ENCODE peak calls at places on chromosomes 12 and 14, in seven cellular contexts. One of them, this sample, is unnamed.

GRCh38 chr12:18982226-18982949 is 147.1 kb upstream of the PLEKHA5 start:
- DNase-seq in breast epithelium: no peak
- DNase-seq in pancreas: no peak
- DNase-seq in colonic mucosa: no peak
- DNase-seq in tibial artery: no peak
- DNase-seq in IMR-90: no peak
- DNase-seq in mammary epithelial cell: no peak
- DNase-seq in this sample: no peak

GRCh38 chr12:15590180-15590826 is 198.9 kb downstream of the EPS8 start:
- DNase-seq in breast epithelium: peak
- DNase-seq in pancreas: no peak
- DNase-seq in colonic mucosa: peak
- DNase-seq in tibial artery: peak
- DNase-seq in IMR-90: peak
- DNase-seq in mammary epithelial cell: peak
- DNase-seq in this sample: no peak

GRCh38 chr12:91172051-91172450 is 10.6 kb downstream of the DCN start:
- DNase-seq in breast epithelium: no peak
- DNase-seq in pancreas: no peak
- DNase-seq in colonic mucosa: no peak
- DNase-seq in tibial artery: no peak
- DNase-seq in IMR-90: no peak
- DNase-seq in mammary epithelial cell: no peak
- DNase-seq in this sample: no peak

GRCh38 chr14:63192085-63192484 is 12.2 kb upstream of the RHOJ start:
- DNase-seq in breast epithelium: no peak
- DNase-seq in pancreas: no peak
- DNase-seq in colonic mucosa: no peak
- DNase-seq in tibial artery: no peak
- DNase-seq in IMR-90: peak
- DNase-seq in mammary epithelial cell: no peak
- DNase-seq in this sample: no peak

GRCh38 chr12:124191024-124191359 is 103.9 kb upstream of the RFLNA start:
- DNase-seq in breast epithelium: no peak
- DNase-seq in pancreas: no peak
- DNase-seq in colonic mucosa: no peak
- DNase-seq in tibial artery: no peak
- DNase-seq in IMR-90: no peak
- DNase-seq in mammary epithelial cell: no peak
- DNase-seq in this sample: no peak

GRCh38 chr14:54590481-54590880 is 23.6 kb downstream of the SAMD4A start:
- DNase-seq in breast epithelium: no peak
- DNase-seq in pancreas: no peak
- DNase-seq in colonic mucosa: no peak
- DNase-seq in tibial artery: no peak
- DNase-seq in IMR-90: no peak
- DNase-seq in mammary epithelial cell: no peak
- DNase-seq in this sample: no peak

GRCh38 chr14:69487771-69488170 is 3.2 kb downstream of the PLEKHD1 start:
- DNase-seq in breast epithelium: no peak
- DNase-seq in pancreas: no peak
- DNase-seq in colonic mucosa: no peak
- DNase-seq in tibial artery: no peak
- DNase-seq in IMR-90: no peak
- DNase-seq in mammary epithelial cell: no peak
- DNase-seq in this sample: no peak

GRCh38 chr14:79608426-79608825 is 602.9 kb downstream of the DIO2 start:
- DNase-seq in breast epithelium: peak
- DNase-seq in pancreas: no peak
- DNase-seq in colonic mucosa: no peak
- DNase-seq in tibial artery: no peak
- DNase-seq in IMR-90: no peak
- DNase-seq in mammary epithelial cell: peak
- DNase-seq in this sample: no peak

GRCh38 chr12:64104376-64104775 is 117.7 kb downstream of the KICS2 start:
- DNase-seq in breast epithelium: peak
- DNase-seq in pancreas: no peak
- DNase-seq in colonic mucosa: no peak
- DNase-seq in tibial artery: no peak
- DNase-seq in IMR-90: no peak
- DNase-seq in mammary epithelial cell: peak
- DNase-seq in this sample: no peak

GRCh38 chr12:5889381-5890047 is 55.5 kb downstream of the ANO2 start:
- DNase-seq in breast epithelium: no peak
- DNase-seq in pancreas: no peak
- DNase-seq in colonic mucosa: no peak
- DNase-seq in tibial artery: no peak
- DNase-seq in IMR-90: no peak
- DNase-seq in mammary epithelial cell: no peak
- DNase-seq in this sample: no peak

GRCh38 chr12:82326905-82327503 is 31.2 kb downstream of the CCDC59 start:
- DNase-seq in breast epithelium: no peak
- DNase-seq in pancreas: no peak
- DNase-seq in colonic mucosa: no peak
- DNase-seq in tibial artery: no peak
- DNase-seq in IMR-90: peak
- DNase-seq in mammary epithelial cell: peak
- DNase-seq in this sample: no peak

GRCh38 chr14:104695660-104696000 is 6.2 kb downstream of the INF2 start:
- DNase-seq in breast epithelium: no peak
- DNase-seq in pancreas: no peak
- DNase-seq in colonic mucosa: no peak
- DNase-seq in tibial artery: no peak
- DNase-seq in IMR-90: no peak
- DNase-seq in mammary epithelial cell: no peak
- DNase-seq in this sample: no peak

GRCh38 chr12:47985596-47986265 is 18.5 kb downstream of the COL2A1 start:
- DNase-seq in breast epithelium: no peak
- DNase-seq in pancreas: peak
- DNase-seq in colonic mucosa: no peak
- DNase-seq in tibial artery: no peak
- DNase-seq in IMR-90: no peak
- DNase-seq in mammary epithelial cell: no peak
- DNase-seq in this sample: no peak

GRCh38 chr14:100861188-100861936 is 35.4 kb downstream of the MEG3 start:
- DNase-seq in breast epithelium: no peak
- DNase-seq in pancreas: peak
- DNase-seq in colonic mucosa: no peak
- DNase-seq in tibial artery: no peak
- DNase-seq in IMR-90: no peak
- DNase-seq in mammary epithelial cell: no peak
- DNase-seq in this sample: no peak

GRCh38 chr12:612293-612692 is 51.0 kb downstream of the NINJ2 start:
- DNase-seq in breast epithelium: no peak
- DNase-seq in pancreas: no peak
- DNase-seq in colonic mucosa: no peak
- DNase-seq in tibial artery: no peak
- DNase-seq in IMR-90: no peak
- DNase-seq in mammary epithelial cell: no peak
- DNase-seq in this sample: no peak

GRCh38 chr14:50061664-50062437 is 54.5 kb downstream of the VCPKMT start:
- DNase-seq in breast epithelium: no peak
- DNase-seq in pancreas: peak
- DNase-seq in colonic mucosa: peak
- DNase-seq in tibial artery: no peak
- DNase-seq in IMR-90: peak
- DNase-seq in mammary epithelial cell: peak
- DNase-seq in this sample: no peak

GRCh38 chr12:127761880-127762279 is 505.1 kb upstream of the TMEM132C start:
- DNase-seq in breast epithelium: no peak
- DNase-seq in pancreas: no peak
- DNase-seq in colonic mucosa: no peak
- DNase-seq in tibial artery: no peak
- DNase-seq in IMR-90: no peak
- DNase-seq in mammary epithelial cell: no peak
- DNase-seq in this sample: no peak

DNA sequence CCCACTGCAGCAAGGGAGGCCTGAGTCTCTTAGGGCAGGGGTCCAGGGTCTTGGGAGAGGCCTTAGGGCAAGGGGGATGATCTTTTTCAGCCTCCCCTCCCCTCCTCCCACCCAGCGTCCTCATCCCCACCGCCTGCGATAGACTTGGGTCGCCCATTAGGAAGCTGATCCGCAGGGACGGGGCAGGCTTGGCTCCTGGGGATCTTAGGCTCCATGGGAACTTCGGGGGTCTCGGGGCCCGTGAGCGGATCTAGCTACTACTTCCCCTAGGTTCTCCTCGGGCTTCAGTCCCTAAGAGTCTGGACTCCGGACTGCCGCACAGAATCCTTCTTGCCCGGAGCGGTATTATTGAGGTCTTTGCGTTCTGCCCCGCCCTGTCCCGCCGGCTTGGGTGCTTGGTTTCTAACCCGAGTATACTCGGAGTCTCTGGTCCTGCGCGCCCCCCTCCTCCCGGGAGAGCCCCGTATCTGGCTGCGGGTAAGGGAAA is 2.2 kb upstream of the PTHLH start:
- DNase-seq in breast epithelium: no peak
- DNase-seq in pancreas: peak
- DNase-seq in colonic mucosa: no peak
- DNase-seq in tibial artery: no peak
- DNase-seq in IMR-90: no peak
- DNase-seq in mammary epithelial cell: no peak
- DNase-seq in this sample: no peak
- H3K27ac ChIP-seq in breast epithelium: no peak
- H3K27ac ChIP-seq in pancreas: no peak
- H3K27ac ChIP-seq in colonic mucosa: no peak
- H3K27ac ChIP-seq in tibial artery: no peak
- H3K27ac ChIP-seq in IMR-90: no peak
- H3K27ac ChIP-seq in mammary epithelial cell: no peak
- H3K27ac ChIP-seq in this sample: no peak

GRCh38 chr14:103507751-103508150 is 14.9 kb downstream of the CKB start:
- DNase-seq in breast epithelium: no peak
- DNase-seq in pancreas: no peak
- DNase-seq in colonic mucosa: no peak
- DNase-seq in tibial artery: no peak
- DNase-seq in IMR-90: no peak
- DNase-seq in mammary epithelial cell: no peak
- DNase-seq in this sample: no peak
- TF ChIP-seq CTCF in breast epithelium: no peak
- TF ChIP-seq CTCF in pancreas: no peak
- TF ChIP-seq CTCF in colonic mucosa: no peak
- TF ChIP-seq CTCF in tibial artery: no peak
- TF ChIP-seq CTCF in IMR-90: no peak
- TF ChIP-seq CTCF in mammary epithelial cell: no peak
- TF ChIP-seq CTCF in this sample: no peak

DNA sequence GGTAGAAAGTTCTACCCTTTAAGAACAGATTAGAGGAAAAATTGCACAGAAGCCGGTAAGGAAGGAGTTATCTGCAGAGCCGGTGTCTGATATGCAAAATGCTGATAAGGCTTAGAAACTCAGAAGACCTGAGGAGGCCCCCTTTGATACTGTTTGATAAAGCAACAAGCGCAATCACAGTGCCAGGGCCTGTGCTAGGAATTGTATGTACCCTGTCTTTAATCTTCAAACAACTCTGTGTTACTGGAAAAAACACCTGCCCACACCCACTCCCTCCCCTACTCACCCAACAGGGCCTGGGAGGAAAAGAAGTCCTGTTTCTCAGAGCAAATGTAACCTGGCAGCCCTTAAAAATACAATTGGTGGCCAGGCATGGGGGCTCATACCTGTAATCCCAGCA is 112.7 kb upstream of the FUT8 start:
- DNase-seq in breast epithelium: no peak
- DNase-seq in pancreas: no peak
- DNase-seq in colonic mucosa: peak
- DNase-seq in tibial artery: no peak
- DNase-seq in IMR-90: no peak
- DNase-seq in mammary epithelial cell: no peak
- DNase-seq in this sample: no peak
- H3K27ac ChIP-seq in breast epithelium: no peak
- H3K27ac ChIP-seq in pancreas: peak
- H3K27ac ChIP-seq in colonic mucosa: peak
- H3K27ac ChIP-seq in tibial artery: no peak
- H3K27ac ChIP-seq in IMR-90: no peak
- H3K27ac ChIP-seq in mammary epithelial cell: no peak
- H3K27ac ChIP-seq in this sample: no peak

GRCh38 chr14:97100306-97100705 is 303.1 kb downstream of the VRK1 start:
- DNase-seq in breast epithelium: no peak
- DNase-seq in pancreas: no peak
- DNase-seq in colonic mucosa: no peak
- DNase-seq in tibial artery: no peak
- DNase-seq in IMR-90: no peak
- DNase-seq in mammary epithelial cell: no peak
- DNase-seq in this sample: no peak

GRCh38 chr14:97095269-97095668 is 298.1 kb downstream of the VRK1 start:
- DNase-seq in breast epithelium: no peak
- DNase-seq in pancreas: no peak
- DNase-seq in colonic mucosa: no peak
- DNase-seq in tibial artery: no peak
- DNase-seq in IMR-90: no peak
- DNase-seq in mammary epithelial cell: no peak
- DNase-seq in this sample: no peak
- TF ChIP-seq CTCF in breast epithelium: no peak
- TF ChIP-seq CTCF in pancreas: no peak
- TF ChIP-seq CTCF in colonic mucosa: no peak
- TF ChIP-seq CTCF in tibial artery: no peak
- TF ChIP-seq CTCF in IMR-90: no peak
- TF ChIP-seq CTCF in mammary epithelial cell: no peak
- TF ChIP-seq CTCF in this sample: no peak

DNA sequence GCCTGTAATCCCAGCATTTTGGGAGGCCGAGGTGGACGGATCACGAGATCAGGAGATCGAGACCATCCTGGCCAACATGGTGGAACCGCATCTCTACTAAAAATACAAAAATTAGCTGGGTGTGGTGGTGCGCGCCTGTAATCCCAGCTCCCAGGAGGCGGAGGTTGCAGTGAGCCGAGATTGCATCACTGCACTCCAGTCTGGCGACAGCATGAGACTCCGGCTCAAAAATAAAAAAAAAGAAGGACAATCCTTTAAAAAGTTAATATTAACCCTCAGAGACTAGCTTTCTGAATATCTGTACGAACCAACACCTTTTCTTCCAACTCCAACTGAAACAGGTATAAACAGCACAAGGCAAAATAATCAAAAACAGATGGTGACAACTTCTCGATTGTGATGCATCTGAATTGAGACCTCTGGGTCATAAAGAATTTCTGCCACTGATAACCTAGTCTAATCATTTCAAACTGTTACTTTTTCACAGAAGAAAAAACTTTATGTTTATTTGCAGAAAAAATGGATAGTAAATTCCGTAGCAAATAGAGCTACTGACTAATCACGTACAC is 27.8 kb downstream of the CLIP1 start:
- DNase-seq in breast epithelium: no peak
- DNase-seq in pancreas: no peak
- DNase-seq in colonic mucosa: no peak
- DNase-seq in tibial artery: peak
- DNase-seq in IMR-90: no peak
- DNase-seq in mammary epithelial cell: no peak
- DNase-seq in this sample: no peak
- H3K27ac ChIP-seq in breast epithelium: no peak
- H3K27ac ChIP-seq in pancreas: peak
- H3K27ac ChIP-seq in colonic mucosa: no peak
- H3K27ac ChIP-seq in tibial artery: peak
- H3K27ac ChIP-seq in IMR-90: no peak
- H3K27ac ChIP-seq in mammary epithelial cell: no peak
- H3K27ac ChIP-seq in this sample: peak

GRCh38 chr12:93378373-93379310 is 917 bp downstream of the NUDT4 start:
- DNase-seq in breast epithelium: no peak
- DNase-seq in pancreas: peak
- DNase-seq in colonic mucosa: peak
- DNase-seq in tibial artery: peak
- DNase-seq in IMR-90: peak
- DNase-seq in mammary epithelial cell: peak
- DNase-seq in this sample: no peak
- TF ChIP-seq CTCF in breast epithelium: no peak
- TF ChIP-seq CTCF in pancreas: no peak
- TF ChIP-seq CTCF in colonic mucosa: no peak
- TF ChIP-seq CTCF in tibial artery: no peak
- TF ChIP-seq CTCF in IMR-90: no peak
- TF ChIP-seq CTCF in mammary epithelial cell: no peak
- TF ChIP-seq CTCF in this sample: no peak

This sample was measured in thoracic aorta.